ENCODE peak calls at places on chromosomes 3 and 15, in seven cellular contexts. One of them, this sample, is unnamed.

GRCh38 chr3:50212502-50212901 is 7.4 kb downstream of the SLC38A3 start:
- DNase-seq in stimulated activated CD4-positive, alpha-beta T cell treated with anti-CD3 and anti-CD28 coated beads, Interleukin-12 subunit alpha, Interleukin-12 subunit beta, amount 100 ng/mL, for 4 hours: no peak
- DNase-seq in GM06990: no peak
- DNase-seq in H54: no peak
- DNase-seq in stimulated activated CD8-positive, alpha-beta memory T cell treated with anti-CD3 and anti-CD28 coated beads, Interleukin-15, amount 100 ng/mL, for 24 hours: no peak
- DNase-seq in iPS-NIHi11: peak
- DNase-seq in fibroblast of mammary gland: no peak
- DNase-seq in this sample: no peak

GRCh38 chr15:67163180-67163579 is 91.3 kb downstream of the AAGAB start:
- DNase-seq in stimulated activated CD4-positive, alpha-beta T cell treated with anti-CD3 and anti-CD28 coated beads, Interleukin-12 subunit alpha, Interleukin-12 subunit beta, amount 100 ng/mL, for 4 hours: no peak
- DNase-seq in GM06990: no peak
- DNase-seq in H54: no peak
- DNase-seq in stimulated activated CD8-positive, alpha-beta memory T cell treated with anti-CD3 and anti-CD28 coated beads, Interleukin-15, amount 100 ng/mL, for 24 hours: no peak
- DNase-seq in iPS-NIHi11: no peak
- DNase-seq in fibroblast of mammary gland: no peak
- DNase-seq in this sample: no peak

GRCh38 chr3:59856921-59857320 is 807.1 kb upstream of the CFAP20DC start:
- DNase-seq in stimulated activated CD4-positive, alpha-beta T cell treated with anti-CD3 and anti-CD28 coated beads, Interleukin-12 subunit alpha, Interleukin-12 subunit beta, amount 100 ng/mL, for 4 hours: no peak
- DNase-seq in GM06990: no peak
- DNase-seq in H54: no peak
- DNase-seq in stimulated activated CD8-positive, alpha-beta memory T cell treated with anti-CD3 and anti-CD28 coated beads, Interleukin-15, amount 100 ng/mL, for 24 hours: no peak
- DNase-seq in iPS-NIHi11: no peak
- DNase-seq in fibroblast of mammary gland: no peak
- DNase-seq in this sample: no peak

GRCh38 chr3:41690766-41691563 is 270.9 kb downstream of the ULK4 start:
- DNase-seq in stimulated activated CD4-positive, alpha-beta T cell treated with anti-CD3 and anti-CD28 coated beads, Interleukin-12 subunit alpha, Interleukin-12 subunit beta, amount 100 ng/mL, for 4 hours: no peak
- DNase-seq in GM06990: no peak
- DNase-seq in H54: no peak
- DNase-seq in stimulated activated CD8-positive, alpha-beta memory T cell treated with anti-CD3 and anti-CD28 coated beads, Interleukin-15, amount 100 ng/mL, for 24 hours: no peak
- DNase-seq in iPS-NIHi11: no peak
- DNase-seq in fibroblast of mammary gland: no peak
- DNase-seq in this sample: no peak

GRCh38 chr3:140627756-140628155 is 50.1 kb upstream of the TRIM42 start:
- DNase-seq in stimulated activated CD4-positive, alpha-beta T cell treated with anti-CD3 and anti-CD28 coated beads, Interleukin-12 subunit alpha, Interleukin-12 subunit beta, amount 100 ng/mL, for 4 hours: no peak
- DNase-seq in GM06990: no peak
- DNase-seq in H54: no peak
- DNase-seq in stimulated activated CD8-positive, alpha-beta memory T cell treated with anti-CD3 and anti-CD28 coated beads, Interleukin-15, amount 100 ng/mL, for 24 hours: no peak
- DNase-seq in iPS-NIHi11: no peak
- DNase-seq in fibroblast of mammary gland: peak
- DNase-seq in this sample: no peak

GRCh38 chr3:57518276-57518914 is 25.7 kb downstream of the DNAH12 start:
- DNase-seq in stimulated activated CD4-positive, alpha-beta T cell treated with anti-CD3 and anti-CD28 coated beads, Interleukin-12 subunit alpha, Interleukin-12 subunit beta, amount 100 ng/mL, for 4 hours: no peak
- DNase-seq in GM06990: no peak
- DNase-seq in H54: peak
- DNase-seq in stimulated activated CD8-positive, alpha-beta memory T cell treated with anti-CD3 and anti-CD28 coated beads, Interleukin-15, amount 100 ng/mL, for 24 hours: no peak
- DNase-seq in iPS-NIHi11: no peak
- DNase-seq in fibroblast of mammary gland: no peak
- DNase-seq in this sample: no peak

GRCh38 chr15:42727740-42728355 is 9.1 kb downstream of the CDAN1 start:
- DNase-seq in stimulated activated CD4-positive, alpha-beta T cell treated with anti-CD3 and anti-CD28 coated beads, Interleukin-12 subunit alpha, Interleukin-12 subunit beta, amount 100 ng/mL, for 4 hours: no peak
- DNase-seq in GM06990: no peak
- DNase-seq in H54: no peak
- DNase-seq in stimulated activated CD8-positive, alpha-beta memory T cell treated with anti-CD3 and anti-CD28 coated beads, Interleukin-15, amount 100 ng/mL, for 24 hours: no peak
- DNase-seq in iPS-NIHi11: no peak
- DNase-seq in fibroblast of mammary gland: no peak
- DNase-seq in this sample: no peak

GRCh38 chr15:79682851-79683288 is 213.9 kb downstream of the MTHFS start:
- DNase-seq in stimulated activated CD4-positive, alpha-beta T cell treated with anti-CD3 and anti-CD28 coated beads, Interleukin-12 subunit alpha, Interleukin-12 subunit beta, amount 100 ng/mL, for 4 hours: no peak
- DNase-seq in GM06990: no peak
- DNase-seq in H54: no peak
- DNase-seq in stimulated activated CD8-positive, alpha-beta memory T cell treated with anti-CD3 and anti-CD28 coated beads, Interleukin-15, amount 100 ng/mL, for 24 hours: no peak
- DNase-seq in iPS-NIHi11: no peak
- DNase-seq in fibroblast of mammary gland: peak
- DNase-seq in this sample: no peak

GRCh38 chr3:69180869-69181591 is 58.6 kb upstream of the LMOD3 start:
- DNase-seq in stimulated activated CD4-positive, alpha-beta T cell treated with anti-CD3 and anti-CD28 coated beads, Interleukin-12 subunit alpha, Interleukin-12 subunit beta, amount 100 ng/mL, for 4 hours: no peak
- DNase-seq in GM06990: no peak
- DNase-seq in H54: no peak
- DNase-seq in stimulated activated CD8-positive, alpha-beta memory T cell treated with anti-CD3 and anti-CD28 coated beads, Interleukin-15, amount 100 ng/mL, for 24 hours: no peak
- DNase-seq in iPS-NIHi11: no peak
- DNase-seq in fibroblast of mammary gland: no peak
- DNase-seq in this sample: no peak

GRCh38 chr3:134877788-134878187 is 82.7 kb downstream of the EPHB1 start:
- DNase-seq in stimulated activated CD4-positive, alpha-beta T cell treated with anti-CD3 and anti-CD28 coated beads, Interleukin-12 subunit alpha, Interleukin-12 subunit beta, amount 100 ng/mL, for 4 hours: no peak
- DNase-seq in GM06990: no peak
- DNase-seq in H54: no peak
- DNase-seq in stimulated activated CD8-positive, alpha-beta memory T cell treated with anti-CD3 and anti-CD28 coated beads, Interleukin-15, amount 100 ng/mL, for 24 hours: no peak
- DNase-seq in iPS-NIHi11: no peak
- DNase-seq in fibroblast of mammary gland: no peak
- DNase-seq in this sample: no peak

GRCh38 chr3:102737353-102737752 is 302.5 kb downstream of the ZPLD1 start:
- DNase-seq in stimulated activated CD4-positive, alpha-beta T cell treated with anti-CD3 and anti-CD28 coated beads, Interleukin-12 subunit alpha, Interleukin-12 subunit beta, amount 100 ng/mL, for 4 hours: no peak
- DNase-seq in GM06990: no peak
- DNase-seq in H54: no peak
- DNase-seq in stimulated activated CD8-positive, alpha-beta memory T cell treated with anti-CD3 and anti-CD28 coated beads, Interleukin-15, amount 100 ng/mL, for 24 hours: no peak
- DNase-seq in iPS-NIHi11: no peak
- DNase-seq in fibroblast of mammary gland: no peak
- DNase-seq in this sample: no peak

This sample was measured in anterior cingulate cortex.